ENCODE peak calls at places on chromosomes 13 and 19, in four cellular contexts. C is CD8-positive, alpha-beta memory T cell; Q is PC-3; K is uterus. D is an unnamed sample.
A peak's percentile ranks its signal among the peaks of the same experiment; 100 is the strongest.

GRCh38 chr13:110352735-110353134 is 45.7 kb downstream of the COL4A2 start:
- DNase-seq in C (no peak), Q (no peak), K (no peak), D (no peak)

GRCh38 chr19:54114340-54114826 is 1.1 kb downstream of the TFPT start:
- DNase-seq in C (peak; percentile 41), Q (peak; percentile 64), K (no peak), D (no peak)

GRCh38 chr19:3618144-3618810 is 8.3 kb downstream of the CACTIN start:
- DNase-seq in C (peak; percentile 33), Q (peak; percentile 29), K (peak; percentile 78), D (no peak)

GRCh38 chr13:40204246-40204645 is 462.2 kb downstream of the FOXO1 start:
- DNase-seq in C (no peak), Q (no peak), K (no peak), D (no peak)

GRCh38 chr13:97946951-97947588 is 6.4 kb upstream of the IPO5 start:
- DNase-seq in C (no peak), Q (peak; percentile 91), K (no peak), D (no peak)

GRCh38 chr19:51514866-51515481 is 13.4 kb upstream of the SIGLEC12 start:
- DNase-seq in C (no peak), Q (peak; percentile 89), K (no peak), D (no peak)

GRCh38 chr13:75585153-75585552 is 35.6 kb downstream of the UCHL3 start:
- DNase-seq in C (no peak), Q (no peak), K (no peak), D (no peak)

GRCh38 chr19:35142531-35143230 is 374 bp upstream of the FXYD7 start:
- DNase-seq in C (peak; percentile 61), Q (peak; percentile 63), K (no peak), D (no peak)

GRCh38 chr19:39156230-39156890 is 30.8 kb downstream of the PAK4 start:
- DNase-seq in C (no peak), Q (peak; percentile 25), K (no peak), D (no peak)

GRCh38 chr13:51746802-51747201 is 57.2 kb downstream of the DHRS12 start:
- DNase-seq in C (no peak), Q (no peak), K (no peak), D (no peak)

GRCh38 chr13:43763143-43763759 is 23.5 kb downstream of the ENOX1 start:
- DNase-seq in C (no peak), Q (no peak), K (no peak), D (no peak)

GRCh38 chr13:97116754-97117153 is 105.4 kb upstream of the MBNL2 start:
- DNase-seq in C (no peak), Q (peak; percentile 56), K (no peak), D (no peak)

GRCh38 chr19:31641591-31641990 is 292.4 kb upstream of the TSHZ3 start:
- DNase-seq in C (no peak), Q (no peak), K (no peak), D (no peak)

GRCh38 chr13:77898097-77898496 is 20.5 kb downstream of the EDNRB start:
- DNase-seq in C (no peak), Q (peak; percentile 33), K (no peak), D (no peak)

GRCh38 chr13:45055198-45055901 is 65.0 kb upstream of the GTF2F2 start:
- DNase-seq in C (no peak), Q (peak; percentile 93), K (peak; percentile 42), D (no peak)

GRCh38 chr13:76992548-76993001 is 694 bp downstream of the CLN5 start:
- DNase-seq in C (no peak), Q (peak; percentile 14), K (peak; percentile 30), D (no peak)

GRCh38 chr19:57888494-57889231 is at the start of gene ZNF814:
- DNase-seq in C (peak; percentile 65), Q (no peak), K (peak; percentile 66), D (peak; percentile 31)

GRCh38 chr13:111117289-111117688 is 2.2 kb downstream of the ARHGEF7 start:
- DNase-seq in C (no peak), Q (no peak), K (no peak), D (no peak)

GRCh38 chr13:103277099-103277498 is 210.9 kb upstream of the SLC10A2 start:
- DNase-seq in C (no peak), Q (no peak), K (no peak), D (no peak)

GRCh38 chr19:11405846-11406643 is 13.1 kb downstream of the RGL3 start:
- DNase-seq in C (no peak), Q (no peak), K (no peak), D (no peak)

GRCh38 chr13:97223711-97224461 is 1.8 kb downstream of the MBNL2 start:
- DNase-seq in C (no peak), Q (peak; percentile 72), K (peak; percentile 54), D (no peak)

GRCh38 chr13:105202384-105202783 is 1333.1 kb downstream of the EFNB2 start:
- DNase-seq in C (no peak), Q (peak; percentile 43), K (no peak), D (no peak)

GRCh38 chr13:110815471-110816204 is 99.2 kb downstream of the ANKRD10 start:
- DNase-seq in C (no peak), Q (peak; percentile 38), K (no peak), D (no peak)

GRCh38 chr13:27496851-27497250 is 46.5 kb upstream of the MTIF3 start:
- DNase-seq in C (no peak), Q (no peak), K (no peak), D (no peak)

GRCh38 chr19:46660008-46660517 is 919 bp downstream of the DACT3 start:
- DNase-seq in C (no peak), Q (no peak), K (peak; percentile 59), D (no peak)

GRCh38 chr13:37448072-37448471 is 150.5 kb downstream of the POSTN start:
- DNase-seq in C (no peak), Q (no peak), K (no peak), D (no peak)

GRCh38 chr13:111153977-111154332 is 38.8 kb downstream of the ARHGEF7 start:
- DNase-seq in C (no peak), Q (peak; percentile 23), K (no peak), D (peak; percentile 74)

GRCh38 chr13:51845574-51846318 is 769 bp upstream of the TMEM272 start:
- DNase-seq in C (no peak), Q (no peak), K (no peak), D (no peak)

GRCh38 chr19:44806271-44806670 is 2.6 kb upstream of the BCAM start:
- DNase-seq in C (no peak), Q (no peak), K (no peak), D (no peak)

GRCh38 chr13:30112602-30113435 is 194.5 kb downstream of the KATNAL1 start:
- DNase-seq in C (peak; percentile 69), Q (peak; percentile 82), K (peak; percentile 89), D (peak; percentile 48)

GRCh38 chr13:23889598-23890224 is 511 bp upstream of the MIPEP start:
- DNase-seq in C (no peak), Q (peak; percentile 21), K (no peak), D (no peak)

GRCh38 chr19:55173717-55174409 is 6.2 kb downstream of the SYT5 start:
- DNase-seq in C (no peak), Q (peak; percentile 85), K (peak; percentile 50), D (no peak)

DNA sequence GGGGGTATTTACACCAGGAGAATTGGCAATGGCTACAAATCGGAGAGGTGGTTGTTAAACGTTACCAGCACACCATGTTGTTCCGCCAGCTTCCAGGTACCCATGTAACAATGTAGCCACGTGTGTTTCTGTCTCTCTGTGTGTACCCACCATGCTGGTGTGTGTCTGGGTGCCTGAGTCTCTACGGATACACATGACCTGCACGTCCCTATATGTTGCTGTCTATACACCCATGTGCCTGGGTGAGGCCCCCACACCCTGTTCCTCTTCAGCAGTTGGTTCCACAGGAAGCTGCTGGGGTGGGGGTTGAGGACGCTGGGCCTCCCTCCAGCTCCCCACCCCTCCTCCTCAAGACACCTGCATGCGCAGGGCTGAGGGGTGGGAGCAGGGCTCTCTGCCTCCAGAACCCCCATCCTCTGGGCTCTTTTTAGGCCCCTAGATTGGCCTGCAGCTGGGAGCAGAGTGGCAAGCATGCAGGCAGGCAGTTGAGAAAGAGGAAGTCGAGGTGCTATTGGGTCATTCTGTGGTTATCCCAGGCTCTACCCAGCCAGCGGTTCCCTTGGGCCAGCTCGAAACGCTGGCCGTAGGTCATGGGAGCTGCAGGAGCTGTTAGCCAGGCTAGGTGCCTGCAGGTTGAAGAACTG is at the start of gene ARHGEF18:
- DNase-seq in C (no peak), Q (no peak), K (no peak), D (no peak)
- H3K4me3 ChIP-seq in C (peak within 1 kb of the TSS; percentile 94), Q (no peak within 1 kb of the TSS), K (no peak within 1 kb of the TSS), D (no peak within 1 kb of the TSS)

GRCh38 chr19:18093439-18094161 is 4.0 kb upstream of the MAST3 start:
- DNase-seq in C (no peak), Q (peak; percentile 41), K (no peak), D (no peak)

GRCh38 chr19:18091217-18091608 is 4.5 kb upstream of the IL12RB1 start:
- DNase-seq in C (peak; percentile 76), Q (no peak), K (no peak), D (peak; percentile 80)

GRCh38 chr19:18086590-18087138 is at the start of gene IL12RB1:
- DNase-seq in C (peak; percentile 31), Q (no peak), K (no peak), D (no peak)

GRCh38 chr19:18089726-18090125 is 3.0 kb upstream of the IL12RB1 start:
- DNase-seq in C (no peak), Q (no peak), K (no peak), D (no peak)

GRCh38 chr19:18090545-18091216 is 3.9 kb upstream of the IL12RB1 start:
- DNase-seq in C (no peak), Q (no peak), K (no peak), D (no peak)
- H3K4me1 ChIP-seq in C (peaks cover 65% of the 10 kb centered on the region), Q (no peaks in the 10 kb centered on the region), K (no peaks in the 10 kb centered on the region), D (peaks cover 18% of the 10 kb centered on the region)

GRCh38 chr13:79658333-79658975 is 177.5 kb downstream of the NDFIP2 start:
- DNase-seq in C (no peak), Q (no peak), K (no peak), D (no peak)
- H3K4me3 ChIP-seq in C (no peak overlapping the region), Q (no peak overlapping the region), K (no peak overlapping the region), D (no peak overlapping the region)

DNA sequence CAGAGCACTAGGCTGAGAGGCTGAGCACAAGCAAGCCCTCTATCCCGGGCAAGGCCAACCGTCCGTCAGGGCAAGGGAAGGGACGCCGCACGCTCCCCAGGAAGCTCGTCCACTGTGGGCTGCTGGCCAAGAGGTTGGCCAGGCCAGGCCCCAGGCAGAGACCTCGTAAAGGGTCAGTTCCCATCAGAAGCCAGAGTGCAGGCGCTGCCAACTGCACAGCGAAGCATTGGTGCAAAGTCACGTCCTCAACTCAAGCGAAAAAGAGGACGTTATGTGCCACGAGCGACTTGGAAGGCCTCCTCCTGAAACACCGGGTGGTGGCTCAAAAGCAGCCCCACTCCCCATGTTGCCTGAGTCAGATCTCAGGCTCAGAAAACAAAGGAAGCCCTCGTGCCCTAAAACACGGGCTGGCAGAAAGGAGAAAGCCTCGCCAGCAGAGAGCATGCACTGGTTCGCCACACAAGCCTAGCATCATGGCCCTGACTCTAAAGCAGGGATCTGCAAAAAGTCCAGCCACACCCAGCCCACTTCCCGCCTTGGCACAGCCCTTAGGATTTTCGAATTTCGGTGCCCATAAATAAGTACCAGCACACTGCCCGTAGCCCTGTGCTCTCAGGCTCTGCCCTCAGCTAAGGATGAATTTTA is 4.7 kb downstream of the AKAP8 start:
- DNase-seq in C (no peak), Q (no peak), K (peak; percentile 46), D (peak; percentile 80)
- H3K4me1 ChIP-seq in C (peaks cover 22% of the 10 kb centered on the region), Q (peaks cover 11% of the 10 kb centered on the region), K (peaks cover 4% of the 10 kb centered on the region), D (peaks cover 30% of the 10 kb centered on the region)

DNA sequence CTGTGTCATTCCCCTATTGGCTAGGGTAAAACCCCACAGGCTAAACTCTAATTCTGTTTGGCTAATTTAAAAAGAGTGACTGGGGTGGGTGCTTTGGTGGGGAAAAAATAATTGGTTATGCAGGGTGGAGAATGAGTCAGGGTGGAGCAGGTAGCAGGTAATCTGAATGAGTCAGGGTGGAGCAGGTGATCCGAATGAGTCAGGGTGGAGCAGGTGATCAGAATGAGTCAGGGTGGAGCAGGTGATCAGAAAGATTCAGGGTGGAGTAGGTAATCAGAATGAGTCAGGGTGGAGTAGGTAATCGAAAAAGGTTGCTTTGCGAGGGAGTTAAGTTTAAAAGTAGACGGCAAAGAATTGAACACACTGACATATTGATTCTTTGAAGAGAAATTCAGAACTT is 1218.8 kb upstream of the ATXN8OS start:
- DNase-seq in C (no peak), Q (peak; percentile 48), K (no peak), D (no peak)
- H3K4me3 ChIP-seq in C (no peak overlapping the region), Q (no peak overlapping the region), K (no peak overlapping the region), D (no peak overlapping the region)

D was measured in ascending aorta.